ENCODE peak calls at places on chromosomes 7 and 10, in six cellular contexts. One of them, this sample, is unnamed.

GRCh38 chr7:22110227-22110839 is 164.6 kb upstream of the CDCA7L start:
- DNase-seq in small intestine: peak
- DNase-seq in activated T-cell treated with anti-CD3 and anti-CD28 coated beads for 1 hour: peak
- DNase-seq in activated gamma-delta T cell: no peak
- DNase-seq in activated naive CD4-positive, alpha-beta T cell treated with Interleukin-2 at 50 U/mL for 16 hours: peak
- DNase-seq in lower leg skin: peak
- DNase-seq in this sample: peak

GRCh38 chr10:131270461-131271190 is 40.9 kb downstream of the TCERG1L start:
- DNase-seq in activated naive CD4-positive, alpha-beta T cell treated with Interleukin-2 at 50 U/mL for 16 hours: no peak
- DNase-seq in lower leg skin: no peak
- DNase-seq in activated gamma-delta T cell: no peak
- DNase-seq in small intestine: no peak
- DNase-seq in activated T-cell treated with anti-CD3 and anti-CD28 coated beads for 1 hour: no peak
- DNase-seq in this sample: no peak

GRCh38 chr10:15180736-15181135 is 12.2 kb upstream of the NMT2 start:
- DNase-seq in lower leg skin: no peak
- DNase-seq in small intestine: no peak
- DNase-seq in activated gamma-delta T cell: no peak
- DNase-seq in activated naive CD4-positive, alpha-beta T cell treated with Interleukin-2 at 50 U/mL for 16 hours: no peak
- DNase-seq in activated T-cell treated with anti-CD3 and anti-CD28 coated beads for 1 hour: no peak
- DNase-seq in this sample: no peak

GRCh38 chr7:128865996-128866877 is 3.6 kb downstream of the ATP6V1F start:
- DNase-seq in activated gamma-delta T cell: no peak
- DNase-seq in small intestine: no peak
- DNase-seq in activated T-cell treated with anti-CD3 and anti-CD28 coated beads for 1 hour: no peak
- DNase-seq in lower leg skin: no peak
- DNase-seq in activated naive CD4-positive, alpha-beta T cell treated with Interleukin-2 at 50 U/mL for 16 hours: no peak
- DNase-seq in this sample: no peak

GRCh38 chr7:35971133-35971995 is 170.5 kb downstream of the SEPTIN7 start:
- DNase-seq in activated naive CD4-positive, alpha-beta T cell treated with Interleukin-2 at 50 U/mL for 16 hours: no peak
- DNase-seq in activated T-cell treated with anti-CD3 and anti-CD28 coated beads for 1 hour: no peak
- DNase-seq in small intestine: peak
- DNase-seq in activated gamma-delta T cell: no peak
- DNase-seq in lower leg skin: no peak
- DNase-seq in this sample: no peak

GRCh38 chr10:88161070-88161469 is 297.6 kb downstream of the PTEN start:
- DNase-seq in activated gamma-delta T cell: no peak
- DNase-seq in activated naive CD4-positive, alpha-beta T cell treated with Interleukin-2 at 50 U/mL for 16 hours: no peak
- DNase-seq in activated T-cell treated with anti-CD3 and anti-CD28 coated beads for 1 hour: no peak
- DNase-seq in lower leg skin: no peak
- DNase-seq in small intestine: no peak
- DNase-seq in this sample: no peak

GRCh38 chr10:22824984-22825383 is 102.9 kb upstream of the ARMC3 start:
- DNase-seq in small intestine: no peak
- DNase-seq in activated naive CD4-positive, alpha-beta T cell treated with Interleukin-2 at 50 U/mL for 16 hours: no peak
- DNase-seq in lower leg skin: no peak
- DNase-seq in activated T-cell treated with anti-CD3 and anti-CD28 coated beads for 1 hour: no peak
- DNase-seq in activated gamma-delta T cell: no peak
- DNase-seq in this sample: no peak

GRCh38 chr10:72087969-72088878 is at the start of gene SPOCK2:
- DNase-seq in small intestine: peak
- DNase-seq in activated naive CD4-positive, alpha-beta T cell treated with Interleukin-2 at 50 U/mL for 16 hours: peak
- DNase-seq in lower leg skin: peak
- DNase-seq in activated T-cell treated with anti-CD3 and anti-CD28 coated beads for 1 hour: peak
- DNase-seq in activated gamma-delta T cell: peak
- DNase-seq in this sample: peak

GRCh38 chr10:105391670-105392331 is 750.7 kb downstream of the SORCS3 start:
- DNase-seq in activated naive CD4-positive, alpha-beta T cell treated with Interleukin-2 at 50 U/mL for 16 hours: no peak
- DNase-seq in small intestine: no peak
- DNase-seq in lower leg skin: no peak
- DNase-seq in activated T-cell treated with anti-CD3 and anti-CD28 coated beads for 1 hour: no peak
- DNase-seq in activated gamma-delta T cell: no peak
- DNase-seq in this sample: no peak

GRCh38 chr10:69801094-69801433 is 642 bp upstream of the COL13A1 start:
- DNase-seq in activated naive CD4-positive, alpha-beta T cell treated with Interleukin-2 at 50 U/mL for 16 hours: peak
- DNase-seq in small intestine: peak
- DNase-seq in lower leg skin: no peak
- DNase-seq in activated T-cell treated with anti-CD3 and anti-CD28 coated beads for 1 hour: no peak
- DNase-seq in activated gamma-delta T cell: no peak
- DNase-seq in this sample: no peak

GRCh38 chr10:15482168-15482567 is 111.1 kb upstream of the FAM171A1 start:
- DNase-seq in activated T-cell treated with anti-CD3 and anti-CD28 coated beads for 1 hour: no peak
- DNase-seq in small intestine: no peak
- DNase-seq in activated naive CD4-positive, alpha-beta T cell treated with Interleukin-2 at 50 U/mL for 16 hours: no peak
- DNase-seq in lower leg skin: no peak
- DNase-seq in activated gamma-delta T cell: no peak
- DNase-seq in this sample: no peak

GRCh38 chr7:66224171-66224773 is 19.1 kb downstream of the TPST1 start:
- DNase-seq in activated gamma-delta T cell: no peak
- DNase-seq in activated naive CD4-positive, alpha-beta T cell treated with Interleukin-2 at 50 U/mL for 16 hours: no peak
- DNase-seq in lower leg skin: no peak
- DNase-seq in activated T-cell treated with anti-CD3 and anti-CD28 coated beads for 1 hour: no peak
- DNase-seq in small intestine: peak
- DNase-seq in this sample: no peak

GRCh38 chr10:30781571-30782542 is 152.3 kb upstream of the LYZL2 start:
- DNase-seq in activated naive CD4-positive, alpha-beta T cell treated with Interleukin-2 at 50 U/mL for 16 hours: no peak
- DNase-seq in lower leg skin: no peak
- DNase-seq in activated T-cell treated with anti-CD3 and anti-CD28 coated beads for 1 hour: no peak
- DNase-seq in activated gamma-delta T cell: no peak
- DNase-seq in small intestine: no peak
- DNase-seq in this sample: no peak

GRCh38 chr7:1732072-1732471 is 62.0 kb downstream of the ELFN1 start:
- DNase-seq in activated naive CD4-positive, alpha-beta T cell treated with Interleukin-2 at 50 U/mL for 16 hours: no peak
- DNase-seq in lower leg skin: no peak
- DNase-seq in activated T-cell treated with anti-CD3 and anti-CD28 coated beads for 1 hour: no peak
- DNase-seq in activated gamma-delta T cell: no peak
- DNase-seq in small intestine: no peak
- DNase-seq in this sample: no peak

GRCh38 chr10:90988802-90989201 is 67.9 kb upstream of the ANKRD1 start:
- DNase-seq in activated T-cell treated with anti-CD3 and anti-CD28 coated beads for 1 hour: no peak
- DNase-seq in activated naive CD4-positive, alpha-beta T cell treated with Interleukin-2 at 50 U/mL for 16 hours: no peak
- DNase-seq in small intestine: no peak
- DNase-seq in lower leg skin: no peak
- DNase-seq in activated gamma-delta T cell: no peak
- DNase-seq in this sample: no peak

This sample was measured in T-helper 9 cell.